ENCODE peak calls at places on chromosomes 7 and 10, in ten cellular contexts. One of them, this sample, is unnamed.

GRCh38 chr10:75801121-75801520 is 369.7 kb downstream of the LRMDA start:
- DNase-seq in fibroblast of pulmonary artery: no peak
- DNase-seq in MM.1S: no peak
- DNase-seq in cardiac muscle cell: no peak
- DNase-seq in osteocyte: no peak
- DNase-seq in psoas muscle: no peak
- DNase-seq in fibroblast of mammary gland: no peak
- DNase-seq in omental fat pad: no peak
- DNase-seq in BE2C: no peak
- DNase-seq in left lung: no peak
- DNase-seq in this sample: no peak

GRCh38 chr10:93542358-93542791 is 24.1 kb upstream of the FFAR4 start:
- DNase-seq in MM.1S: no peak
- DNase-seq in osteocyte: no peak
- DNase-seq in fibroblast of pulmonary artery: peak; percentile 61
- DNase-seq in psoas muscle: peak; percentile 60
- DNase-seq in omental fat pad: no peak
- DNase-seq in fibroblast of mammary gland: peak; percentile 34
- DNase-seq in BE2C: peak; percentile 68
- DNase-seq in cardiac muscle cell: peak; percentile 63
- DNase-seq in left lung: no peak
- DNase-seq in this sample: no peak

GRCh38 chr7:99120503-99120902 is 23.4 kb downstream of the SMURF1 start:
- DNase-seq in psoas muscle: no peak
- DNase-seq in MM.1S: no peak
- DNase-seq in omental fat pad: no peak
- DNase-seq in osteocyte: no peak
- DNase-seq in left lung: no peak
- DNase-seq in fibroblast of mammary gland: no peak
- DNase-seq in cardiac muscle cell: peak; percentile 64
- DNase-seq in BE2C: no peak
- DNase-seq in fibroblast of pulmonary artery: peak; percentile 43
- DNase-seq in this sample: no peak

GRCh38 chr7:17069146-17069545 is 187.4 kb upstream of the AGR3 start:
- DNase-seq in cardiac muscle cell: no peak
- DNase-seq in osteocyte: no peak
- DNase-seq in omental fat pad: no peak
- DNase-seq in MM.1S: no peak
- DNase-seq in psoas muscle: no peak
- DNase-seq in left lung: no peak
- DNase-seq in fibroblast of pulmonary artery: no peak
- DNase-seq in BE2C: no peak
- DNase-seq in fibroblast of mammary gland: no peak
- DNase-seq in this sample: peak; percentile 32

GRCh38 chr10:15472431-15473400 is 101.6 kb upstream of the FAM171A1 start:
- DNase-seq in omental fat pad: no peak
- DNase-seq in fibroblast of pulmonary artery: peak; percentile 68
- DNase-seq in osteocyte: no peak
- DNase-seq in left lung: no peak
- DNase-seq in BE2C: no peak
- DNase-seq in cardiac muscle cell: peak; percentile 95
- DNase-seq in MM.1S: no peak
- DNase-seq in fibroblast of mammary gland: peak; percentile 92
- DNase-seq in psoas muscle: no peak
- DNase-seq in this sample: no peak

GRCh38 chr10:10804998-10805737 is 212.5 kb upstream of the CELF2 start:
- DNase-seq in psoas muscle: no peak
- DNase-seq in MM.1S: no peak
- DNase-seq in osteocyte: no peak
- DNase-seq in cardiac muscle cell: peak; percentile 38
- DNase-seq in fibroblast of pulmonary artery: peak; percentile 73
- DNase-seq in fibroblast of mammary gland: peak; percentile 93
- DNase-seq in omental fat pad: no peak
- DNase-seq in BE2C: no peak
- DNase-seq in left lung: peak; percentile 24
- DNase-seq in this sample: no peak

GRCh38 chr10:49254556-49255318 is 44.2 kb upstream of the C10orf71 start:
- DNase-seq in left lung: no peak
- DNase-seq in cardiac muscle cell: no peak
- DNase-seq in BE2C: no peak
- DNase-seq in psoas muscle: no peak
- DNase-seq in fibroblast of pulmonary artery: no peak
- DNase-seq in omental fat pad: no peak
- DNase-seq in fibroblast of mammary gland: no peak
- DNase-seq in MM.1S: no peak
- DNase-seq in osteocyte: no peak
- DNase-seq in this sample: no peak

GRCh38 chr10:29130190-29130673 is 158.6 kb upstream of the LYZL1 start:
- DNase-seq in BE2C: no peak
- DNase-seq in left lung: no peak
- DNase-seq in fibroblast of pulmonary artery: peak; percentile 65
- DNase-seq in osteocyte: no peak
- DNase-seq in cardiac muscle cell: peak; percentile 66
- DNase-seq in fibroblast of mammary gland: peak; percentile 30
- DNase-seq in omental fat pad: no peak
- DNase-seq in MM.1S: peak; percentile 13
- DNase-seq in psoas muscle: no peak
- DNase-seq in this sample: peak; percentile 31

GRCh38 chr7:151000886-151001495 is 10.2 kb downstream of the NOS3 start:
- DNase-seq in osteocyte: no peak
- DNase-seq in fibroblast of mammary gland: no peak
- DNase-seq in MM.1S: no peak
- DNase-seq in BE2C: no peak
- DNase-seq in psoas muscle: no peak
- DNase-seq in fibroblast of pulmonary artery: no peak
- DNase-seq in cardiac muscle cell: no peak
- DNase-seq in left lung: no peak
- DNase-seq in omental fat pad: no peak
- DNase-seq in this sample: no peak

GRCh38 chr7:151001546-151001945 is 10.7 kb downstream of the NOS3 start:
- DNase-seq in left lung: peak; percentile 66
- DNase-seq in osteocyte: no peak
- DNase-seq in MM.1S: no peak
- DNase-seq in cardiac muscle cell: no peak
- DNase-seq in fibroblast of mammary gland: no peak
- DNase-seq in fibroblast of pulmonary artery: no peak
- DNase-seq in psoas muscle: no peak
- DNase-seq in omental fat pad: no peak
- DNase-seq in BE2C: no peak
- DNase-seq in this sample: no peak

GRCh38 chr7:151005566-151005965 is 14.7 kb downstream of the NOS3 start:
- DNase-seq in BE2C: no peak
- DNase-seq in left lung: no peak
- DNase-seq in cardiac muscle cell: no peak
- DNase-seq in omental fat pad: no peak
- DNase-seq in psoas muscle: no peak
- DNase-seq in fibroblast of pulmonary artery: no peak
- DNase-seq in MM.1S: no peak
- DNase-seq in fibroblast of mammary gland: no peak
- DNase-seq in osteocyte: no peak
- DNase-seq in this sample: no peak

GRCh38 chr7:151006590-151007300 is 15.9 kb downstream of the NOS3 start:
- DNase-seq in omental fat pad: no peak
- DNase-seq in osteocyte: no peak
- DNase-seq in cardiac muscle cell: no peak
- DNase-seq in fibroblast of pulmonary artery: no peak
- DNase-seq in psoas muscle: no peak
- DNase-seq in MM.1S: no peak
- DNase-seq in left lung: no peak
- DNase-seq in BE2C: no peak
- DNase-seq in fibroblast of mammary gland: no peak
- DNase-seq in this sample: no peak

DNA sequence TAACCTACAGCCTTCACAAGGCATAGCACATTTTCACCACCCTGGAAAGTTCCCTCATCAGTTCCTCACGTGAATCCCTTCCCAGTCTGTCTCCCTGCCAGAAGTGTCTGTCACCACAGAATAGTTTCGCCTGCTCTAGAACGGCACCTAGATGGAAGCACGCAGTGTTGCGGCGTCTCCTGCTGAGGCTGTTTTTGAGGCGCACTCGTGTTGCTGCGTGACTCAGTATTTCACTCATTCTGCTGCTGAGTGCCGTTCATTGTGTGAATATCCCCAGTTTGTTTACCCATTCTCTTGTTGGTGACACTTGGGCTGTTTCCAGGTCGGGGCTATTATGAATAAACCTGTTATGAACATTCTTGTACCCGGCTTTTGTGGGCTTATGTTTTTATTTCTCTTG is 12.8 kb downstream of the NOS3 start:
- DNase-seq in MM.1S: no peak
- DNase-seq in left lung: peak; percentile 69
- DNase-seq in cardiac muscle cell: no peak
- DNase-seq in fibroblast of mammary gland: no peak
- DNase-seq in omental fat pad: no peak
- DNase-seq in psoas muscle: no peak
- DNase-seq in BE2C: no peak
- DNase-seq in osteocyte: no peak
- DNase-seq in fibroblast of pulmonary artery: no peak
- DNase-seq in this sample: no peak
- TF ChIP-seq CTCF in MM.1S: no peak
- TF ChIP-seq CTCF in left lung: no peak
- TF ChIP-seq CTCF in cardiac muscle cell: no peak
- TF ChIP-seq CTCF in fibroblast of mammary gland: no peak
- TF ChIP-seq CTCF in omental fat pad: no peak
- TF ChIP-seq CTCF in psoas muscle: no peak
- TF ChIP-seq CTCF in BE2C: no peak
- TF ChIP-seq CTCF in osteocyte: no peak
- TF ChIP-seq CTCF in fibroblast of pulmonary artery: no peak
- TF ChIP-seq CTCF in this sample: no peak

DNA sequence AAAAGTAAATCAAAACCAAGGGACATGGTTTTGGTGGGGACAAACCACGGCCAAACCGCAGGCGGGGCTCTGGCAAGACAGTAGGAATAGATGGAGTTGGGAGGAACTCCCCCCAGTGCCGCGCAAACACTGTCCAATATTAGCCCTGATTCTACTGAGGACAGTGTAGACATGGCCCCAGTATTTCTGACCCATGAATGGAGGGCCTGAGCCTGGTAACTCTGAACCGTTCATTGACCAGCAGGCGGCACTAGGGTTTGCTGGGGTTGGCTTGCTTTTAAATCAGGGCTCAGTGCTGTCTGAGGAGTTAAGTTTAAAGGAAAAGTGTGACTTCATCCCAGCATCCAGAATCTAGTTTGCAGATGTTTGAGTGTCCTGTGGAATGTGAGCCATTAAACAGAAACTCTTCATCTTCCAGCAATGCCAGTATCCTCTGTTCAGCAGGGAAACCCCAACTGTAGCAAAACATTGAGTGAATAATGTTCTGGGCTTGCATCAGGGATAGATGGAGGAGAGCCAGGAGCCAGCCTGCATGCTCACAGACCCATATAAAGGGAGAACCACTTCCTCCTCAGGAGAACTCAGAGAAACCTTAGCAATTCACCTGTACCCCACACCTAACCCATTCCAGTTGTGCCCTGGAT is 147.4 kb upstream of the PRSS58 start:
- DNase-seq in psoas muscle: no peak
- DNase-seq in fibroblast of pulmonary artery: no peak
- DNase-seq in left lung: no peak
- DNase-seq in BE2C: no peak
- DNase-seq in MM.1S: no peak
- DNase-seq in omental fat pad: no peak
- DNase-seq in fibroblast of mammary gland: peak; percentile 33
- DNase-seq in cardiac muscle cell: peak; percentile 9
- DNase-seq in osteocyte: no peak
- DNase-seq in this sample: no peak
- TF ChIP-seq CTCF in psoas muscle: no peak
- TF ChIP-seq CTCF in fibroblast of pulmonary artery: no peak
- TF ChIP-seq CTCF in left lung: no peak
- TF ChIP-seq CTCF in BE2C: no peak
- TF ChIP-seq CTCF in MM.1S: no peak
- TF ChIP-seq CTCF in omental fat pad: no peak
- TF ChIP-seq CTCF in fibroblast of mammary gland: no peak
- TF ChIP-seq CTCF in cardiac muscle cell: no peak
- TF ChIP-seq CTCF in osteocyte: no peak
- TF ChIP-seq CTCF in this sample: no peak

DNA sequence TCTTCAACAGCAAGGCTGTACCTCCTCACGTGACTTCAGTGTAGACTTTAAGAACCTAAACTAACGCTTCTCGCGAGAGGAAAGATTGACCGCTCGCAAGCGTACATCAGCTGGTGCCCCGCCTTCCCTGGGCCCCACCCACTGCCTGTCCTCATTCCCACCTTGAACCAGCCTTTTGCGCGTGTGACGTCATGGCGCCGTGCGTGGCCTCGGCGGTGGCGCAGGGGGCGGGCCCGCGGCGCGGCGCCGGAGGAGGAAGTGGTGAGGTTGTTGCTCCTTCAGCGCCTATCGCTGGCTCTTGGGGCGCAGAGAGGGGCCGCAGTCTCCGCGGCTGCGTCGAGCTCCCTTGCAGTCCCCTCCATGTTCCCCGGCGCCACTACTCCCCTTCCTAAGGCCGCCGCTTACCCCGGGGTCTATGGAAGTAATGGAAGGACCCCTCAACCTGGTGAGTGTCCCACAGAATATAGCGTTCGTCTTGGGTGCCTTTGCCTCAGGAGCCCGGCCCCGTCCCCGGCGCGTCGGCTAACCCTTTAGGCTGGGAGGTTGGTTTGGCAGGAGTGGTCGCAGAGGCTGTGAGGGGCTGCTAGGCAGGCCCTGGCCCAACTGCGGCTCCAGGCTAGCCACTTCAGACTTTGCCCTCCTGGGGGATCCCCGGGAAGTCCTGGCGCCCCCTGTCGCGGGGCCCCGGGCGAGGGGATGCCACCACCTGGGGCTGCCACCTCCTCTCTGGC is at the start of gene NRBF2:
- DNase-seq in fibroblast of mammary gland: peak; percentile 99
- DNase-seq in left lung: peak; percentile 99
- DNase-seq in MM.1S: peak; percentile 99
- DNase-seq in cardiac muscle cell: peak; percentile 99
- DNase-seq in psoas muscle: peak; percentile 98
- DNase-seq in omental fat pad: peak; percentile 92
- DNase-seq in fibroblast of pulmonary artery: peak; percentile 99
- DNase-seq in osteocyte: peak; percentile 98
- DNase-seq in BE2C: peak; percentile 98
- DNase-seq in this sample: peak; percentile 94
- TF ChIP-seq CTCF in fibroblast of mammary gland: peak; percentile 1
- TF ChIP-seq CTCF in left lung: no peak
- TF ChIP-seq CTCF in MM.1S: peak; percentile 32
- TF ChIP-seq CTCF in cardiac muscle cell: peak; percentile 36
- TF ChIP-seq CTCF in psoas muscle: peak; percentile 16
- TF ChIP-seq CTCF in omental fat pad: no peak
- TF ChIP-seq CTCF in fibroblast of pulmonary artery: no peak
- TF ChIP-seq CTCF in osteocyte: peak; percentile 34
- TF ChIP-seq CTCF in BE2C: peak; percentile 9
- TF ChIP-seq CTCF in this sample: no peak

DNA sequence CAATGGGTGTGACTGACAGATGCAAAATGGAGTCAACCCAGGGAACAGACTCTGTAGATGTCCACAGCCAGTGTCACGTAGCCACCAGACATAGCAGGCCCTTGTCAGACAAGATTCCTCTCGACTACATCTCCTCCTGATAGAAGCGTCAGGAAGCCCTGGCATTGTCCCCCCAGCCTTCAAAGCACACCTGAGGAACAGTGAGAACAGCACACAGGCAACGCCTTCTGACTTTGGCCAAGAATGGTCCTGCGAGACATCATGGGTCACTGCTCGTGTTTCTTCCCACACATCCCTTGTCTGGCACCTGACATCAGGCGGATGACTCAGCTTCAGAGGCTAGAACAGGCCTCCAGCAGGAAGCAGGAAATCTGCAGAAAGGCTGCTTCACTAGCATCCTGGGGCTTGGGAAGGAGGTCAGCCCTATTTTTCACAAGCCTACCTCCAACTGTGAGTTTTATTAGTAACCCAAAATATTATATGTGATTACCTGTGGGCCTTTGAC is 52.8 kb upstream of the GPR26 start:
- DNase-seq in left lung: no peak
- DNase-seq in psoas muscle: no peak
- DNase-seq in fibroblast of pulmonary artery: no peak
- DNase-seq in osteocyte: no peak
- DNase-seq in fibroblast of mammary gland: no peak
- DNase-seq in cardiac muscle cell: no peak
- DNase-seq in omental fat pad: no peak
- DNase-seq in MM.1S: no peak
- DNase-seq in BE2C: no peak
- DNase-seq in this sample: no peak
- TF ChIP-seq CTCF in left lung: no peak
- TF ChIP-seq CTCF in psoas muscle: no peak
- TF ChIP-seq CTCF in fibroblast of pulmonary artery: no peak
- TF ChIP-seq CTCF in osteocyte: no peak
- TF ChIP-seq CTCF in fibroblast of mammary gland: no peak
- TF ChIP-seq CTCF in cardiac muscle cell: no peak
- TF ChIP-seq CTCF in omental fat pad: no peak
- TF ChIP-seq CTCF in MM.1S: no peak
- TF ChIP-seq CTCF in BE2C: no peak
- TF ChIP-seq CTCF in this sample: no peak

This sample was measured in GM10248.